ENCODE peak calls at places on chromosomes 7 and 10, in ten cellular contexts. F is DMS 273 treated with DMSO at 0.1 percent for 48 hours; D is WTC11; H is IMR-90; W is epithelial cell of esophagus; U is KG1; V is central memory CD4-positive, alpha-beta T cell; B is stimulated activated CD4-positive, alpha-beta T cell treated with anti-CD3 and anti-CD28 coated beads, Interleukin-12 subunit alpha, Interleukin-12 subunit beta, amount 100 ng/mL, for 24 hours; M is progenitor cell of endocrine pancreas; Y is NCI-H446 treated with DMSO at 0.1 percent for 48 hours. P is an unnamed sample.

GRCh38 chr7:87564290-87564963 is 36.3 kb downstream of the ABCB1 start:
- DNase-seq in B (no peak), Y (no peak), M (no peak), V (no peak), H (no peak), F (no peak), D (peak; percentile 56), U (no peak), W (peak; percentile 47), P (peak; percentile 36)

GRCh38 chr7:47638679-47639306 is 56.9 kb upstream of the TNS3 start:
- DNase-seq in B (no peak), M (no peak), Y (no peak), D (no peak), W (peak; percentile 35), H (peak; percentile 69), F (no peak), V (no peak), U (no peak), P (no peak)

GRCh38 chr10:44949127-44949802 is 10.3 kb upstream of the RASSF4 start:
- DNase-seq in H (no peak), W (no peak), F (no peak), U (no peak), D (no peak), Y (no peak), V (no peak), B (no peak), M (no peak), P (no peak)

GRCh38 chr10:10526846-10527245 is 490.8 kb upstream of the CELF2 start:
- DNase-seq in F (no peak), M (no peak), V (no peak), B (no peak), D (no peak), U (no peak), W (no peak), H (no peak), Y (no peak), P (no peak)

GRCh38 chr7:134140889-134141867 is 14.0 kb downstream of the LRGUK start:
- DNase-seq in V (peak; percentile 8), D (peak; percentile 90), M (peak; percentile 62), B (peak; percentile 17), W (peak; percentile 54), H (peak; percentile 51), Y (no peak), U (no peak), F (no peak), P (peak; percentile 60)

GRCh38 chr10:47372726-47373125 is 11.4 kb downstream of the ZNF488 start:
- DNase-seq in H (no peak), V (no peak), B (no peak), W (no peak), D (no peak), F (no peak), M (no peak), U (no peak), Y (no peak), P (no peak)

GRCh38 chr7:151801291-151801690 is 75.6 kb downstream of the PRKAG2 start:
- DNase-seq in V (no peak), H (no peak), B (no peak), M (no peak), U (no peak), F (no peak), W (no peak), D (no peak), Y (no peak), P (no peak)

GRCh38 chr7:100679927-100680588 is 6.5 kb downstream of the GNB2 start:
- DNase-seq in B (no peak), F (no peak), M (no peak), D (no peak), H (no peak), U (no peak), V (no peak), Y (no peak), W (peak; percentile 46), P (no peak)

GRCh38 chr10:3887885-3888476 is 103.0 kb upstream of the KLF6 start:
- DNase-seq in Y (no peak), W (peak; percentile 99), U (no peak), H (peak; percentile 97), D (peak; percentile 37), F (no peak), M (no peak), V (peak; percentile 77), B (no peak), P (peak; percentile 73)

GRCh38 chr10:69814251-69814650 is 12.5 kb downstream of the COL13A1 start:
- DNase-seq in D (no peak), Y (no peak), B (no peak), H (no peak), W (no peak), V (no peak), U (no peak), M (no peak), F (no peak), P (no peak)

GRCh38 chr7:90961037-90961725 is 303.1 kb upstream of the FZD1 start:
- DNase-seq in Y (no peak), D (no peak), M (no peak), V (no peak), F (no peak), B (no peak), H (peak; percentile 15), W (peak; percentile 62), U (no peak), P (no peak)

GRCh38 chr10:94489976-94490788 is 55.4 kb upstream of the HELLS start:
- DNase-seq in B (no peak), H (no peak), W (no peak), M (no peak), Y (no peak), V (no peak), U (no peak), D (no peak), F (no peak), P (no peak)

GRCh38 chr7:43294080-43294630 is 181.7 kb downstream of the HECW1 start:
- DNase-seq in H (peak; percentile 78), B (no peak), D (peak; percentile 28), M (no peak), V (no peak), W (peak; percentile 82), F (no peak), U (no peak), Y (no peak), P (peak; percentile 12)

GRCh38 chr10:5281355-5281754 is 83.4 kb upstream of the UCN3 start:
- DNase-seq in H (no peak), D (no peak), V (no peak), W (no peak), M (no peak), Y (no peak), U (no peak), F (no peak), B (no peak), P (no peak)

GRCh38 chr10:33055636-33056035 is 97.6 kb upstream of the ITGB1 start:
- DNase-seq in Y (no peak), V (no peak), W (no peak), B (no peak), U (no peak), F (no peak), H (peak; percentile 51), D (no peak), M (no peak), P (no peak)

GRCh38 chr7:47525066-47525623 is 56.8 kb downstream of the TNS3 start:
- DNase-seq in D (no peak), H (no peak), W (no peak), U (no peak), V (no peak), B (no peak), F (no peak), Y (no peak), M (no peak), P (no peak)

GRCh38 chr10:31677198-31678138 is 251.2 kb downstream of the ARHGAP12 start:
- DNase-seq in Y (no peak), U (no peak), M (no peak), B (no peak), D (peak; percentile 70), W (no peak), H (no peak), V (no peak), F (no peak), P (no peak)

P was measured in lung microvascular endothelial cell.